ENCODE peak calls at places on chromosomes 12 and 14, in four cellular contexts. One of them, this sample, is unnamed.

GRCh38 chr12:119621878-119622277 is 28.3 kb downstream of the TMEM233 start:
- DNase-seq in H7: no peak
- DNase-seq in germinal center: no peak
- DNase-seq in transverse colon: no peak
- DNase-seq in this sample: no peak

GRCh38 chr14:33679461-33680225 is 271.2 kb downstream of the EGLN3 start:
- DNase-seq in H7: no peak
- DNase-seq in transverse colon: no peak
- DNase-seq in germinal center: no peak
- DNase-seq in this sample: no peak

GRCh38 chr12:49138587-49138986 is 7.4 kb upstream of the TUBA1B start:
- DNase-seq in H7: no peak
- DNase-seq in transverse colon: no peak
- DNase-seq in germinal center: no peak
- DNase-seq in this sample: no peak

GRCh38 chr14:44820230-44820964 is 141.3 kb downstream of the KLHL28 start:
- DNase-seq in H7: no peak
- DNase-seq in germinal center: no peak
- DNase-seq in transverse colon: no peak
- DNase-seq in this sample: no peak

GRCh38 chr14:103206023-103206481 is 82.8 kb downstream of the TNFAIP2 start:
- DNase-seq in transverse colon: no peak
- DNase-seq in germinal center: no peak
- DNase-seq in H7: peak
- DNase-seq in this sample: no peak

GRCh38 chr12:75635606-75636444 is 124.4 kb upstream of the KRR1 start:
- DNase-seq in germinal center: no peak
- DNase-seq in transverse colon: no peak
- DNase-seq in H7: no peak
- DNase-seq in this sample: peak

GRCh38 chr12:53207042-53207441 is at the start of gene ITGB7:
- DNase-seq in H7: no peak
- DNase-seq in germinal center: peak
- DNase-seq in transverse colon: peak
- DNase-seq in this sample: peak

GRCh38 chr12:117679776-117680175 is 289.0 kb downstream of the KSR2 start:
- DNase-seq in germinal center: no peak
- DNase-seq in transverse colon: no peak
- DNase-seq in H7: no peak
- DNase-seq in this sample: no peak

GRCh38 chr12:120432772-120433525 is 5.0 kb upstream of the COX6A1 start:
- DNase-seq in H7: no peak
- DNase-seq in transverse colon: no peak
- DNase-seq in germinal center: no peak
- DNase-seq in this sample: no peak